ENCODE peak calls at places on chromosomes 11 and 22, in six cellular contexts. F is A549, H is SK-N-SH, W is GM12878, R is GM23338, X is HCT116. E is an unnamed sample.

GRCh38 chr11:14793546-14793945 is 98.5 kb downstream of the CYP2R1 start:
- DNase-seq in F (no peak), W (no peak), R (no peak), H (no peak), X (no peak), E (no peak)

GRCh38 chr11:27039873-27040272 is 742 bp upstream of the BBOX1 start:
- DNase-seq in F (no peak), X (no peak), H (no peak), W (no peak), R (peak), E (no peak)

GRCh38 chr11:79514695-79515094 is 73.9 kb upstream of the TENM4 start:
- DNase-seq in F (no peak), H (no peak), R (no peak), X (no peak), W (no peak), E (no peak)

GRCh38 chr11:80109031-80109430 is 668.2 kb upstream of the TENM4 start:
- DNase-seq in R (no peak), F (no peak), X (no peak), H (no peak), W (no peak), E (no peak)

GRCh38 chr22:28497188-28497587 is 182.5 kb downstream of the TTC28 start:
- DNase-seq in R (no peak), F (no peak), H (no peak), W (no peak), X (no peak), E (no peak)

GRCh38 chr11:123168955-123169484 is 26.0 kb downstream of the CLMP start:
- DNase-seq in X (no peak), R (no peak), W (no peak), H (no peak), F (no peak), E (no peak)

GRCh38 chr11:31720666-31721199 is 90.4 kb downstream of the PAX6 start:
- DNase-seq in W (no peak), F (no peak), H (no peak), R (no peak), X (no peak), E (no peak)

GRCh38 chr22:48301421-48301820 is 1526.3 kb downstream of the BRD1 start:
- DNase-seq in R (no peak), F (no peak), H (peak), X (no peak), W (no peak), E (no peak)

GRCh38 chr22:36052505-36052941 is 23.9 kb upstream of the RBFOX2 start:
- DNase-seq in X (peak), R (no peak), W (no peak), F (peak), H (no peak), E (no peak)

GRCh38 chr22:17743661-17744411 is 30.4 kb downstream of the BID start:
- DNase-seq in F (no peak), H (no peak), R (peak), X (no peak), W (no peak), E (no peak)

GRCh38 chr11:17612221-17613188 is 65.4 kb downstream of the OTOG start:
- DNase-seq in H (no peak), F (no peak), X (no peak), R (no peak), W (no peak), E (no peak)

GRCh38 chr22:46977656-46978343 is 215.3 kb downstream of the TBC1D22A start:
- DNase-seq in X (no peak), H (no peak), F (no peak), W (no peak), R (no peak), E (no peak)

GRCh38 chr11:83162377-83162776 is 5.4 kb downstream of the PCF11 start:
- DNase-seq in R (no peak), X (no peak), H (no peak), F (no peak), W (no peak), E (no peak)

GRCh38 chr11:1121343-1122331 is 36.1 kb upstream of the MUC5AC start:
- DNase-seq in X (no peak), R (no peak), H (peak), F (no peak), W (no peak), E (no peak)

GRCh38 chr11:128424867-128425285 is 162.5 kb downstream of the ETS1 start:
- DNase-seq in F (peak), R (no peak), W (no peak), H (peak), X (no peak), E (no peak)

GRCh38 chr22:46131151-46131587 is 19.2 kb upstream of the PPARA start:
- DNase-seq in X (no peak), F (no peak), W (no peak), H (peak), R (peak), E (no peak)

GRCh38 chr22:38455530-38456271 is 702 bp upstream of the KCNJ4 start:
- DNase-seq in F (no peak), W (no peak), H (peak), R (peak), X (no peak), E (no peak)

GRCh38 chr11:126164781-126165180 is 46.7 kb downstream of the RPUSD4 start:
- DNase-seq in H (no peak), F (no peak), W (no peak), X (no peak), R (no peak), E (no peak)

GRCh38 chr22:33674357-33674756 is 245.9 kb downstream of the LARGE1 start:
- DNase-seq in W (no peak), R (no peak), X (no peak), H (no peak), F (no peak), E (no peak)

GRCh38 chr11:43576834-43577521 is 103.6 kb upstream of the HSD17B12 start:
- DNase-seq in H (peak), R (peak), W (no peak), F (peak), X (peak), E (no peak)

GRCh38 chr22:34760276-34761008 is 305.5 kb upstream of the ISX start:
- DNase-seq in W (no peak), X (no peak), R (no peak), H (no peak), F (no peak), E (no peak)

GRCh38 chr11:124760205-124760652 is 1.9 kb downstream of the ESAM start:
- DNase-seq in H (peak), R (no peak), X (no peak), F (no peak), W (no peak), E (no peak)

GRCh38 chr11:68315581-68315920 is 3.2 kb downstream of the LRP5 start:
- DNase-seq in X (no peak), H (peak), R (no peak), W (no peak), F (no peak), E (no peak)
- TF ChIP-seq REST in X (no peak), H (no peak), R (no peak), W (no peak), F (no peak), E (no peak)

DNA sequence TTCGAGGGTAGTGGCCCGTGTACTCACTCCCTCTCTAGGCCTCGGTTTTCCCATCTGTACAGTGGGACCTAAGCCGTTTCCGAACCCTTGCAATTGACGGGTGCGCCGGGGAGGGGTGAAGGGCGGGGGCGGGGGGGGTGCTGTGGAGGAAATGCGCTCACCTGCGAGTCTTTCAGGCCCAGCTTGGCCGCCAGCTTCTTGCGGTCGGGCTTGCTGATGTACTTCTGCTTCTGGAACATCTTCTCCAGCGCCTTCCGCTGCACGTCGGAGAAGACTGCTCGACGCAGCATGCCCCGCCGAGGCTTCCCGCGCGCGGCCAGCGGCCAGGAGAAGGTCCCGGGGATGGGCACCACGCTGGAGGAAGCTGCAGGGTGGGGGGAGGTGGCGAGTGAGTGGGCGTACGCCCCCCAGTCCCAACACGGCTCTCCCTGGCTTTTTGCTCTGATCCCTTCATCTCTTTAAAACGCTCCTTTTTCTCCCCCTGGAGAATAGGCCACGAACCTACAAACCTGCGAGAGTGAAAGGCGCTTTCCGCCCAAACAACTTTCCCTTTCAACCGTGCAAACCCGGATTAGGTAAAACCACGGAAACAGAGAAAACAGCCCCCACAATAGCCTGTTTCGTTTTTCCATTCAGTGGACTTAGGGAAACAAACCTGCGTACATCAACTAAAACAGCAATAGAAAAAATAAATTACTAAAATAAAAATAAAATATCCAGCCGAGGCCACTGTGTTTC is 3.2 kb downstream of the DBX1 start:
- DNase-seq in F (no peak), R (peak), X (no peak), H (no peak), W (no peak), E (no peak)
- H3K4me3 ChIP-seq in F (peak), R (peak), X (no peak), H (no peak), W (peak), E (no peak)

GRCh38 chr11:65479184-65480145 is 19.4 kb upstream of the MALAT1 start:
- DNase-seq in X (no peak), R (peak), H (peak), F (peak), W (no peak), E (no peak)
- TF ChIP-seq REST in X (no peak), R (no peak), H (no peak), F (no peak), W (no peak), E (no peak)

DNA sequence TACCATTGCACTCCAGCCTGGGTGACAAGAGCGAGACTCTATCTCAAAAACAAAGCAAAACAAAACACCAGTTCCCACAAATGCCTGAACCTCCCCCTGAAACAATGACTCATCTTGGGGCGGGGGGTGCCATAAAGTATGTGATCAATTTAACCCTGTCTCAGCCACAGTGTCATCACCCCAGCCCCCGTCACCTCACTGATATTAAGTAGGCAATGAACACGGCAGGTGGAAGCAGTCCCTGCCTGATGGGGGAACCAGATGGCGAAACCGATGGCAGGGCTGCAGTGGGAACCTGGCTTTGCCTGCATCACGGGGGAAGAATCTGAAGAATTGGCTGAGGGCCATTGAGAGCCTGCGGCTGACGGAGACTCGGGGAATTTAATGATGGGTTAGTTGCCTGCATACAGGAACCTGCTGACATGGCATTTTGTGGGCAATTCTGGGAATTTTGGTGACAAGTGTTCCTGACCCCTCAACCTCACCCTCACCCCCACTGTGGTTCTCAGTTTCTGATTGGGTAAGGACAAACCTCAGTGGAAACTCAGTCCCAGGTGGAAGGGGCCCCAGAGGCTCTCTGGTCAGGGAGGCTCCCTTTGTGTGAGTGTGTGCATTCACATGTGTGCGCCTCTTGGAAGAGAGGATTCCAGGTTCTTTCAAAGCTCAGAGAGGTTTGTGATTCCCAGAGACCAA is 39.1 kb upstream of the SHISAL1 start:
- DNase-seq in X (no peak), R (peak), F (peak), W (no peak), H (peak), E (peak)
- H3K4me3 ChIP-seq in X (no peak), R (no peak), F (no peak), W (no peak), H (peak), E (no peak)

GRCh38 chr22:42493393-42493792 is 26.2 kb downstream of the RRP7A start:
- DNase-seq in F (no peak), X (no peak), W (no peak), H (no peak), R (peak), E (no peak)
- TF ChIP-seq REST in F (no peak), X (no peak), W (no peak), H (no peak), R (no peak), E (no peak)

DNA sequence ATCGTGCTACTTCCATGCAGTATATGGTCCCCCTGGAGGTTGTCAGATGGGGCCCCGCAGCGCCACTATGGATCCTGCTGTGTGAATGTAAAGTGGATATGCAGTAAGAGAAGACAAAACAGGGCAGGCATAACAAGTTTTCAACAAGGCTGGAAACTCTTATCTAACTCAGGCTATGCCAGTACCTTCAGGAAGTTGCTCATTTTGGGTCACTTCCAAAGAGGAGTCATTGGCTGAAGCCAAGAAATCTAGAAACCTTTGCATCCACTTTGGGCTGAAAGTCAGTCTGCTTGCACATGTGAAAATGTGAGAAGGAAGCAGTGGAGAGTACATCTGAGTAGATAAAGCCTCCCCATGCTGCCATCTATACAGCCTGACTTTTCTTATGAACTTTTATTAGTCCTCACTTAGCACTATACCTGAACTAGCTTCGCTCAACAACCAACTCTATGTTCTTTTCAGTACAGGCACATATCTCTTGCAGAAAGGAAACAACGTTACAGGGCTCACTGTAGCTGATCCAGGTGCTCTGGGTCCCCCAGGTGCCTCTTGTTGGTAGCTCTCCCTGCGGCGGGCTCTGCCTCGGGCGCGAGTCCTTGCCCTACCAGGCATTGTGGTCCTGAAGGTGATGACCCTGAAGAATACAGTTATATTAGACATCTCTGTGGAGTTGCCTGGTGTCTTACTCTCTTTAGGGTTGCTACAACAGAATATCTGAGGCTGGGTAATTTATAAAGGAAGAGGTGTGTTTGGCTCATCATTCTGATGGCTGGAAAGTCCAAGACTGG is 12.4 kb downstream of the PIWIL3 start:
- DNase-seq in X (no peak), H (no peak), R (no peak), F (no peak), W (no peak), E (no peak)
- H3K4me3 ChIP-seq in X (no peak), H (no peak), R (no peak), F (no peak), W (no peak), E (no peak)

GRCh38 chr11:12798609-12799011 is 124.4 kb downstream of the TEAD1 start:
- DNase-seq in F (no peak), X (no peak), H (no peak), W (no peak), R (no peak), E (no peak)

GRCh38 chr11:12801976-12802375 is 127.8 kb downstream of the TEAD1 start:
- DNase-seq in H (no peak), X (no peak), W (no peak), F (no peak), R (no peak), E (no peak)

GRCh38 chr11:12797996-12798395 is 123.8 kb downstream of the TEAD1 start:
- DNase-seq in H (no peak), R (no peak), W (no peak), X (no peak), F (no peak), E (no peak)

GRCh38 chr11:12799373-12799835 is 125.2 kb downstream of the TEAD1 start:
- DNase-seq in X (no peak), H (no peak), W (no peak), F (no peak), R (no peak), E (no peak)

DNA sequence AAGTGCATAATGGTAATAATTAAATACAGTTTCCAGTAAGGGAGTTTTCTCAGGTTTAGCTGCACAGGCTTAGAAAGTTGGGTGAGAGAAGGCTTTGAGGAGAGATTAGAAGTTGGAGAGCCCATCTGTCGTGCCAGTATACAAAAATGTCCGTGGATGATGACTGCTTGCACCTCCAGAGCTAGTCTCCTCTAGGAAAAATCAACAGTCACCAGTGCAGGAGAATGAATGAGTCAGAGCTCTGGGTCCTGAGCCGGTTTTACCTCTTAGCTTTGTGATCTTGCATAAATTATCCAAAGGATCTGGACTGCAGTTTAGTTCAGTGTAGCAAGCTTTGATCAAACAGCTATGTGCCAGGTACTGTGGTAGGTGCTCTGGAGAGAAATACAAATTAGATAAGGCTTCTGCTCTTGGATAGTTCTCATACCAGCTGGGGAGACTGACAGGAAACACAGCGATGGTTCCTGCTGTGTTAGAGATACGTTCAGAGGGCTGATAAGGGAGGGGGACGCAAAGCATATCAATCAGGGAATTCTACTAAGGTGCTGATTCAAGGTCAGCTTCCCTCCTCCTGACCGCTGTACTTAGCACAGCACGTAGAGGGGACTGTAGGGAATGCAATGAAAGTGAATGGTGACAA is 125.9 kb downstream of the TEAD1 start:
- DNase-seq in R (peak), W (no peak), F (peak), X (peak), H (peak), E (no peak)
- TF ChIP-seq REST in R (no peak), W (no peak), F (no peak), X (no peak), H (no peak), E (no peak)